ENCODE peak calls at places on chromosomes 13 and 19, in nine cellular contexts. One of them, this sample, is unnamed.

GRCh38 chr13:98959299-98959698 is 18.6 kb downstream of the DOCK9 start:
- DNase-seq in aorta: no peak
- DNase-seq in PC-9: no peak
- DNase-seq in neural progenitor cell: no peak
- DNase-seq in HepG2: no peak
- DNase-seq in breast epithelium: no peak
- DNase-seq in cardiac muscle cell: no peak
- DNase-seq in CD8-positive, alpha-beta memory T cell: no peak
- DNase-seq in upper lobe of left lung: no peak
- DNase-seq in this sample: peak; percentile 53

GRCh38 chr13:109768176-109768575 is 18.2 kb downstream of the IRS2 start:
- DNase-seq in HepG2: no peak
- DNase-seq in aorta: no peak
- DNase-seq in cardiac muscle cell: no peak
- DNase-seq in PC-9: no peak
- DNase-seq in upper lobe of left lung: no peak
- DNase-seq in CD8-positive, alpha-beta memory T cell: no peak
- DNase-seq in breast epithelium: no peak
- DNase-seq in neural progenitor cell: no peak
- DNase-seq in this sample: no peak

GRCh38 chr19:38513762-38514167 is 80.3 kb downstream of the RYR1 start:
- DNase-seq in CD8-positive, alpha-beta memory T cell: no peak
- DNase-seq in cardiac muscle cell: no peak
- DNase-seq in aorta: no peak
- DNase-seq in PC-9: no peak
- DNase-seq in breast epithelium: no peak
- DNase-seq in upper lobe of left lung: no peak
- DNase-seq in HepG2: no peak
- DNase-seq in neural progenitor cell: no peak
- DNase-seq in this sample: no peak

GRCh38 chr13:73803997-73804396 is 330.2 kb downstream of the KLF12 start:
- DNase-seq in aorta: no peak
- DNase-seq in cardiac muscle cell: no peak
- DNase-seq in CD8-positive, alpha-beta memory T cell: no peak
- DNase-seq in HepG2: no peak
- DNase-seq in PC-9: no peak
- DNase-seq in neural progenitor cell: no peak
- DNase-seq in breast epithelium: no peak
- DNase-seq in upper lobe of left lung: no peak
- DNase-seq in this sample: no peak

GRCh38 chr13:111365149-111366005 is 44.9 kb downstream of the TEX29 start:
- DNase-seq in HepG2: no peak
- DNase-seq in breast epithelium: no peak
- DNase-seq in neural progenitor cell: no peak
- DNase-seq in upper lobe of left lung: no peak
- DNase-seq in CD8-positive, alpha-beta memory T cell: no peak
- DNase-seq in cardiac muscle cell: no peak
- DNase-seq in PC-9: no peak
- DNase-seq in aorta: no peak
- DNase-seq in this sample: no peak

GRCh38 chr13:44013666-44014291 is 134.1 kb downstream of the LACC1 start:
- DNase-seq in cardiac muscle cell: no peak
- DNase-seq in upper lobe of left lung: no peak
- DNase-seq in breast epithelium: no peak
- DNase-seq in neural progenitor cell: no peak
- DNase-seq in CD8-positive, alpha-beta memory T cell: no peak
- DNase-seq in HepG2: no peak
- DNase-seq in PC-9: no peak
- DNase-seq in aorta: no peak
- DNase-seq in this sample: no peak

GRCh38 chr19:40597329-40597838 is 3.8 kb upstream of the LTBP4 start:
- DNase-seq in neural progenitor cell: no peak
- DNase-seq in CD8-positive, alpha-beta memory T cell: no peak
- DNase-seq in aorta: no peak
- DNase-seq in PC-9: no peak
- DNase-seq in upper lobe of left lung: no peak
- DNase-seq in breast epithelium: no peak
- DNase-seq in cardiac muscle cell: no peak
- DNase-seq in HepG2: no peak
- DNase-seq in this sample: no peak

GRCh38 chr13:76937416-76937815 is 10.9 kb upstream of the ACOD1 start:
- DNase-seq in breast epithelium: no peak
- DNase-seq in upper lobe of left lung: no peak
- DNase-seq in neural progenitor cell: no peak
- DNase-seq in PC-9: peak; percentile 61
- DNase-seq in HepG2: no peak
- DNase-seq in CD8-positive, alpha-beta memory T cell: no peak
- DNase-seq in cardiac muscle cell: no peak
- DNase-seq in aorta: no peak
- DNase-seq in this sample: no peak

GRCh38 chr19:41133260-41133659 is 19.0 kb downstream of the CYP2F1 start:
- DNase-seq in neural progenitor cell: no peak
- DNase-seq in PC-9: no peak
- DNase-seq in upper lobe of left lung: peak; percentile 29
- DNase-seq in HepG2: no peak
- DNase-seq in cardiac muscle cell: no peak
- DNase-seq in breast epithelium: no peak
- DNase-seq in aorta: peak; percentile 46
- DNase-seq in CD8-positive, alpha-beta memory T cell: no peak
- DNase-seq in this sample: no peak

GRCh38 chr13:61898207-61898606 is 482.6 kb upstream of the PCDH20 start:
- DNase-seq in PC-9: no peak
- DNase-seq in aorta: no peak
- DNase-seq in breast epithelium: no peak
- DNase-seq in upper lobe of left lung: no peak
- DNase-seq in CD8-positive, alpha-beta memory T cell: no peak
- DNase-seq in cardiac muscle cell: no peak
- DNase-seq in neural progenitor cell: no peak
- DNase-seq in HepG2: no peak
- DNase-seq in this sample: no peak

GRCh38 chr19:2454199-2454961 is 2.4 kb downstream of the LMNB2 start:
- DNase-seq in upper lobe of left lung: no peak
- DNase-seq in aorta: no peak
- DNase-seq in PC-9: no peak
- DNase-seq in neural progenitor cell: no peak
- DNase-seq in HepG2: no peak
- DNase-seq in breast epithelium: no peak
- DNase-seq in cardiac muscle cell: no peak
- DNase-seq in CD8-positive, alpha-beta memory T cell: no peak
- DNase-seq in this sample: no peak

GRCh38 chr19:2451138-2451537 is 5.6 kb downstream of the LMNB2 start:
- DNase-seq in HepG2: no peak
- DNase-seq in CD8-positive, alpha-beta memory T cell: no peak
- DNase-seq in PC-9: no peak
- DNase-seq in breast epithelium: no peak
- DNase-seq in neural progenitor cell: no peak
- DNase-seq in aorta: no peak
- DNase-seq in cardiac muscle cell: no peak
- DNase-seq in upper lobe of left lung: no peak
- DNase-seq in this sample: no peak

GRCh38 chr19:2449019-2449418 is 7.7 kb downstream of the LMNB2 start:
- DNase-seq in cardiac muscle cell: no peak
- DNase-seq in CD8-positive, alpha-beta memory T cell: no peak
- DNase-seq in PC-9: no peak
- DNase-seq in neural progenitor cell: no peak
- DNase-seq in HepG2: no peak
- DNase-seq in upper lobe of left lung: no peak
- DNase-seq in aorta: no peak
- DNase-seq in breast epithelium: no peak
- DNase-seq in this sample: no peak

GRCh38 chr19:2453431-2454025 is 3.2 kb downstream of the LMNB2 start:
- DNase-seq in breast epithelium: no peak
- DNase-seq in cardiac muscle cell: no peak
- DNase-seq in PC-9: no peak
- DNase-seq in CD8-positive, alpha-beta memory T cell: no peak
- DNase-seq in HepG2: no peak
- DNase-seq in upper lobe of left lung: no peak
- DNase-seq in aorta: no peak
- DNase-seq in neural progenitor cell: no peak
- DNase-seq in this sample: no peak

DNA sequence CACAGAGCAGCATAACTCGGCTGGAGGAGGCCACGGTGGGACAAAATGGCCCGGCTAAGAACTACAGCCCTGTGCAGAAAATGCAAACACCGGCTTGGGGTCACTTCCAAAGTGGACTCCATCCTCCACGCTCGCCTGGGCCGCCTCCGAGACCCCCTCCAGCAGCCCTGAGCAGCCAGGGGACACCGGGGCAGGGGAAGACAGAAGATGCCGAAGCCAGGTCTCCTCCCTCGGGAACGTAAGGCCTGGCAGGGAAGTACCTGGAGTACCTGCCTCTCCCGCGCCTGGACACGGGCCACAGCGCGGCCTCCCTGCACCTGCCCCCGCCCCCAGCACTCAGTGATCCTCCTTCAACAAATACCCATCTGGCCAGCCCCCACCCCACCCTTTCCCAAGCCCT is 5.0 kb downstream of the LMNB2 start:
- DNase-seq in neural progenitor cell: no peak
- DNase-seq in PC-9: no peak
- DNase-seq in cardiac muscle cell: no peak
- DNase-seq in HepG2: no peak
- DNase-seq in aorta: no peak
- DNase-seq in upper lobe of left lung: no peak
- DNase-seq in breast epithelium: no peak
- DNase-seq in CD8-positive, alpha-beta memory T cell: no peak
- DNase-seq in this sample: no peak
- H3K36me3 ChIP-seq in neural progenitor cell: no peaks in the 10 kb centered on the region
- H3K36me3 ChIP-seq in PC-9: no peaks in the 10 kb centered on the region
- H3K36me3 ChIP-seq in cardiac muscle cell: no peaks in the 10 kb centered on the region
- H3K36me3 ChIP-seq in HepG2: peaks cover 25% of the 10 kb centered on the region
- H3K36me3 ChIP-seq in aorta: no peaks in the 10 kb centered on the region
- H3K36me3 ChIP-seq in upper lobe of left lung: no peaks in the 10 kb centered on the region
- H3K36me3 ChIP-seq in breast epithelium: no peaks in the 10 kb centered on the region
- H3K36me3 ChIP-seq in CD8-positive, alpha-beta memory T cell: no peaks in the 10 kb centered on the region
- H3K36me3 ChIP-seq in this sample: peaks cover 52% of the 10 kb centered on the region

GRCh38 chr13:40806241-40806640 is 16.8 kb downstream of the SLC25A15 start:
- DNase-seq in CD8-positive, alpha-beta memory T cell: no peak
- DNase-seq in upper lobe of left lung: no peak
- DNase-seq in HepG2: no peak
- DNase-seq in aorta: no peak
- DNase-seq in PC-9: no peak
- DNase-seq in cardiac muscle cell: no peak
- DNase-seq in breast epithelium: no peak
- DNase-seq in neural progenitor cell: no peak
- DNase-seq in this sample: no peak

GRCh38 chr13:40812724-40813445 is 23.5 kb downstream of the SLC25A15 start:
- DNase-seq in cardiac muscle cell: no peak
- DNase-seq in HepG2: no peak
- DNase-seq in breast epithelium: no peak
- DNase-seq in CD8-positive, alpha-beta memory T cell: no peak
- DNase-seq in upper lobe of left lung: no peak
- DNase-seq in aorta: no peak
- DNase-seq in PC-9: no peak
- DNase-seq in neural progenitor cell: no peak
- DNase-seq in this sample: no peak

GRCh38 chr13:40813662-40814454 is 24.4 kb downstream of the SLC25A15 start:
- DNase-seq in PC-9: no peak
- DNase-seq in CD8-positive, alpha-beta memory T cell: no peak
- DNase-seq in HepG2: peak; percentile 30
- DNase-seq in upper lobe of left lung: no peak
- DNase-seq in breast epithelium: no peak
- DNase-seq in neural progenitor cell: peak; percentile 41
- DNase-seq in cardiac muscle cell: peak; percentile 36
- DNase-seq in aorta: no peak
- DNase-seq in this sample: peak; percentile 8

GRCh38 chr13:40812102-40812501 is 22.7 kb downstream of the SLC25A15 start:
- DNase-seq in aorta: no peak
- DNase-seq in CD8-positive, alpha-beta memory T cell: no peak
- DNase-seq in breast epithelium: no peak
- DNase-seq in HepG2: no peak
- DNase-seq in cardiac muscle cell: no peak
- DNase-seq in PC-9: no peak
- DNase-seq in neural progenitor cell: no peak
- DNase-seq in upper lobe of left lung: no peak
- DNase-seq in this sample: no peak

DNA sequence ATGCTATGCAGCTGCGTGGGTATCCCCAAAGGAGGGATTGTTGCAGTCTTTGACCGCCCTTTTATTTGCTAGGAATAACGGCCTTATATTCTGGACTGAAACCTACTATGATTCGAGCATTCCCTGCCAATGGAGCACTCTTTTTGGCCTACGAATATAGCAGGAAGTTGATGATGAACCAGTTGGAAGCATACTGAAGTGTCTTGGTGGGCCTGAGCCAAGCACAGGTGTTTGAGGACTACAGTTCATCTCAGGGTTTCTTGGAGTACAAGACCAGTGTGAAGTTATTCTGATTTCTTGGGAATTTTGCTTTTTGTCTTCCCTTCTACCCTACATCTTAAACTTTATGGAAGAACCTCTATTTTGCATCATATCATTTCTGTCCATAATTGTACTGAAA is 20.1 kb downstream of the SLC25A15 start:
- DNase-seq in cardiac muscle cell: no peak
- DNase-seq in breast epithelium: no peak
- DNase-seq in CD8-positive, alpha-beta memory T cell: no peak
- DNase-seq in HepG2: no peak
- DNase-seq in neural progenitor cell: no peak
- DNase-seq in upper lobe of left lung: no peak
- DNase-seq in PC-9: no peak
- DNase-seq in aorta: no peak
- DNase-seq in this sample: no peak
- H3K27ac ChIP-seq in cardiac muscle cell: no peak overlapping the region
- H3K27ac ChIP-seq in breast epithelium: no peak overlapping the region
- H3K27ac ChIP-seq in CD8-positive, alpha-beta memory T cell: no peak overlapping the region
- H3K27ac ChIP-seq in HepG2: no peak overlapping the region
- H3K27ac ChIP-seq in neural progenitor cell: no peak overlapping the region
- H3K27ac ChIP-seq in upper lobe of left lung: no peak overlapping the region
- H3K27ac ChIP-seq in PC-9: no peak overlapping the region
- H3K27ac ChIP-seq in aorta: no peak overlapping the region
- H3K27ac ChIP-seq in this sample: no peak overlapping the region

GRCh38 chr19:2253106-2254051 is 2.8 kb downstream of the JSRP1 start:
- DNase-seq in neural progenitor cell: peak; percentile 83
- DNase-seq in PC-9: no peak
- DNase-seq in CD8-positive, alpha-beta memory T cell: no peak
- DNase-seq in HepG2: peak; percentile 45
- DNase-seq in upper lobe of left lung: no peak
- DNase-seq in cardiac muscle cell: peak; percentile 59
- DNase-seq in breast epithelium: no peak
- DNase-seq in aorta: no peak
- DNase-seq in this sample: no peak
- H3K4me3 ChIP-seq in neural progenitor cell: peak overlapping the region; percentile 58
- H3K4me3 ChIP-seq in PC-9: no peak overlapping the region
- H3K4me3 ChIP-seq in CD8-positive, alpha-beta memory T cell: peak overlapping the region; percentile 58
- H3K4me3 ChIP-seq in HepG2: peak overlapping the region; percentile 67
- H3K4me3 ChIP-seq in upper lobe of left lung: no peak overlapping the region
- H3K4me3 ChIP-seq in cardiac muscle cell: peak overlapping the region; percentile 22
- H3K4me3 ChIP-seq in breast epithelium: peak overlapping the region; percentile 59
- H3K4me3 ChIP-seq in aorta: no peak overlapping the region
- H3K4me3 ChIP-seq in this sample: no peak overlapping the region

GRCh38 chr19:32101206-32101605 is 244.2 kb upstream of the ZNF507 start:
- DNase-seq in upper lobe of left lung: no peak
- DNase-seq in PC-9: no peak
- DNase-seq in neural progenitor cell: no peak
- DNase-seq in HepG2: no peak
- DNase-seq in breast epithelium: no peak
- DNase-seq in cardiac muscle cell: no peak
- DNase-seq in aorta: no peak
- DNase-seq in CD8-positive, alpha-beta memory T cell: no peak
- DNase-seq in this sample: no peak

GRCh38 chr19:32098953-32099352 is 246.5 kb upstream of the ZNF507 start:
- DNase-seq in aorta: no peak
- DNase-seq in upper lobe of left lung: no peak
- DNase-seq in PC-9: no peak
- DNase-seq in breast epithelium: no peak
- DNase-seq in cardiac muscle cell: no peak
- DNase-seq in CD8-positive, alpha-beta memory T cell: no peak
- DNase-seq in neural progenitor cell: peak; percentile 33
- DNase-seq in HepG2: no peak
- DNase-seq in this sample: no peak

GRCh38 chr19:32097620-32098019 is 247.8 kb upstream of the ZNF507 start:
- DNase-seq in aorta: no peak
- DNase-seq in neural progenitor cell: no peak
- DNase-seq in HepG2: no peak
- DNase-seq in cardiac muscle cell: no peak
- DNase-seq in CD8-positive, alpha-beta memory T cell: no peak
- DNase-seq in upper lobe of left lung: no peak
- DNase-seq in PC-9: no peak
- DNase-seq in breast epithelium: no peak
- DNase-seq in this sample: no peak
- H3K36me3 ChIP-seq in aorta: no peaks in the 10 kb centered on the region
- H3K36me3 ChIP-seq in neural progenitor cell: no peaks in the 10 kb centered on the region
- H3K36me3 ChIP-seq in HepG2: no peaks in the 10 kb centered on the region
- H3K36me3 ChIP-seq in cardiac muscle cell: no peaks in the 10 kb centered on the region
- H3K36me3 ChIP-seq in CD8-positive, alpha-beta memory T cell: no peaks in the 10 kb centered on the region
- H3K36me3 ChIP-seq in upper lobe of left lung: no peaks in the 10 kb centered on the region
- H3K36me3 ChIP-seq in PC-9: no peaks in the 10 kb centered on the region
- H3K36me3 ChIP-seq in breast epithelium: no peaks in the 10 kb centered on the region
- H3K36me3 ChIP-seq in this sample: no peaks in the 10 kb centered on the region